ENCODE peak calls at places on chromosome 19, in eight cellular contexts. K, G, E, J, A, X, I and W are unnamed samples.

GRCh38 chr19:2083174-2083854 is 12.8 kb downstream of the MOB3A start:
- DNase-seq in K (no peak), G (no peak), E (no peak), J (peak), A (no peak), X (no peak), I (peak), W (peak)

GRCh38 chr19:37941820-37942515 is 35.0 kb downstream of the SIPA1L3 start:
- DNase-seq in K (peak), G (no peak), E (no peak), J (no peak), A (no peak), X (no peak), I (no peak), W (peak)

GRCh38 chr19:2037676-2038255 is 13.3 kb downstream of the MKNK2 start:
- DNase-seq in K (no peak), G (no peak), E (no peak), J (no peak), A (no peak), X (no peak), I (no peak), W (no peak)

GRCh38 chr19:1624458-1624857 is 19.2 kb upstream of the UQCR11 start:
- DNase-seq in K (peak), G (peak), E (peak), J (peak), A (no peak), X (no peak), I (peak), W (peak)

GRCh38 chr19:34459614-34460013 is 21.9 kb upstream of the WTIP start:
- DNase-seq in K (peak), G (no peak), E (no peak), J (no peak), A (no peak), X (no peak), I (no peak), W (no peak)

GRCh38 chr19:5018224-5019015 is 49.5 kb downstream of the KDM4B start:
- DNase-seq in K (no peak), G (no peak), E (no peak), J (no peak), A (no peak), X (no peak), I (no peak), W (no peak)

GRCh38 chr19:38047641-38048040 is 140.6 kb downstream of the SIPA1L3 start:
- DNase-seq in K (no peak), G (no peak), E (no peak), J (peak), A (no peak), X (no peak), I (no peak), W (peak)

GRCh38 chr19:52270266-52270885 is 989 bp downstream of the ZNF766 start:
- DNase-seq in K (peak), G (peak), E (no peak), J (peak), A (no peak), X (no peak), I (peak), W (peak)

GRCh38 chr19:44653977-44654784 is 10.5 kb downstream of the PVR start:
- DNase-seq in K (peak), G (peak), E (peak), J (peak), A (peak), X (no peak), I (peak), W (peak)

GRCh38 chr19:48203227-48203793 is 32.8 kb downstream of the ZSWIM9 start:
- DNase-seq in K (no peak), G (no peak), E (no peak), J (peak), A (no peak), X (no peak), I (peak), W (peak)

GRCh38 chr19:42471554-42472249 is 29.0 kb upstream of the CXCL17 start:
- DNase-seq in K (no peak), G (no peak), E (no peak), J (no peak), A (no peak), X (no peak), I (no peak), W (no peak)

GRCh38 chr19:14460935-14461334 is 14.2 kb downstream of the PTGER1 start:
- DNase-seq in K (no peak), G (no peak), E (no peak), J (no peak), A (no peak), X (no peak), I (no peak), W (no peak)